ENCODE peak calls at places on chromosomes 12 and 14, in four cellular contexts. Q is A549, X is tibial nerve, J is PC-9. O is an unnamed sample.

GRCh38 chr12:66397574-66397973 is 95.3 kb downstream of the HELB start:
- DNase-seq in Q (no peak), X (no peak), J (no peak), O (no peak)

GRCh38 chr12:39692258-39692853 is 72.8 kb upstream of the ABCD2 start:
- DNase-seq in Q (no peak), X (no peak), J (no peak), O (peak; percentile 3)

GRCh38 chr14:94081386-94081820 is 293 bp downstream of the IFI27L1 start:
- DNase-seq in Q (no peak), X (no peak), J (no peak), O (no peak)

GRCh38 chr14:88322505-88323085 is 474 bp downstream of the KCNK10 start:
- DNase-seq in Q (no peak), X (no peak), J (no peak), O (peak; percentile 27)

GRCh38 chr12:5017638-5018348 is 25.9 kb upstream of the KCNA5 start:
- DNase-seq in Q (no peak), X (no peak), J (no peak), O (no peak)

GRCh38 chr12:24404086-24404815 is 454.8 kb upstream of the SOX5 start:
- DNase-seq in Q (no peak), X (no peak), J (no peak), O (no peak)

GRCh38 chr14:100593751-100594624 is 6.8 kb upstream of the BEGAIN start:
- DNase-seq in Q (no peak), X (no peak), J (no peak), O (no peak)

GRCh38 chr12:64744422-64745258 is 14.6 kb downstream of the GNS start:
- DNase-seq in Q (peak; percentile 12), X (no peak), J (no peak), O (no peak)

GRCh38 chr14:103529383-103530365 is 678 bp downstream of the TRMT61A start:
- DNase-seq in Q (no peak), X (no peak), J (no peak), O (no peak)

GRCh38 chr14:20632831-20633771 is 8.4 kb downstream of the OR6S1 start:
- DNase-seq in Q (peak; percentile 96), X (no peak), J (peak; percentile 63), O (peak; percentile 89)

GRCh38 chr14:100530270-100531072 is 56.7 kb downstream of the BEGAIN start:
- DNase-seq in Q (no peak), X (peak; percentile 10), J (no peak), O (no peak)

GRCh38 chr12:100566887-100567637 is 6.4 kb upstream of the GAS2L3 start:
- DNase-seq in Q (no peak), X (no peak), J (no peak), O (no peak)

GRCh38 chr14:69323266-69323966 is 63.5 kb downstream of the GALNT16 start:
- DNase-seq in Q (no peak), X (no peak), J (no peak), O (no peak)

GRCh38 chr14:53865716-53866115 is 90.9 kb downstream of the BMP4 start:
- DNase-seq in Q (no peak), X (no peak), J (no peak), O (no peak)

GRCh38 chr12:131759176-131759575 is 48.3 kb downstream of the SFSWAP start:
- DNase-seq in Q (no peak), X (no peak), J (no peak), O (no peak)

GRCh38 chr12:22377731-22378496 is 43.4 kb upstream of the ST8SIA1 start:
- DNase-seq in Q (no peak), X (no peak), J (peak; percentile 22), O (no peak)

GRCh38 chr12:40106655-40107054 is 774 bp upstream of the SLC2A13 start:
- DNase-seq in Q (no peak), X (no peak), J (no peak), O (no peak)

GRCh38 chr12:128853321-128854197 is at the start of gene GLT1D1:
- DNase-seq in Q (no peak), X (no peak), J (no peak), O (no peak)

GRCh38 chr12:108734200-108734906 is 3.0 kb upstream of the CORO1C start:
- DNase-seq in Q (peak; percentile 98), X (no peak), J (peak; percentile 55), O (peak; percentile 99)

GRCh38 chr14:23409475-23409874 is 1.4 kb upstream of the MYH6 start:
- DNase-seq in Q (no peak), X (no peak), J (no peak), O (no peak)

GRCh38 chr12:103560604-103561101 is 26.4 kb upstream of the STAB2 start:
- DNase-seq in Q (peak; percentile 99), X (no peak), J (peak; percentile 67), O (peak; percentile 100)

GRCh38 chr12:126837697-126838096 is 1429.3 kb upstream of the TMEM132C start:
- DNase-seq in Q (no peak), X (no peak), J (no peak), O (no peak)

GRCh38 chr12:7113389-7113871 is 4.4 kb upstream of the C1RL start:
- DNase-seq in Q (peak; percentile 47), X (no peak), J (peak; percentile 48), O (no peak)

GRCh38 chr12:117093918-117094630 is 5.1 kb downstream of the TESC start:
- DNase-seq in Q (no peak), X (no peak), J (no peak), O (no peak)

GRCh38 chr12:113130457-113131135 is 5.0 kb downstream of the RASAL1 start:
- DNase-seq in Q (peak; percentile 48), X (no peak), J (peak; percentile 27), O (no peak)

GRCh38 chr12:114272071-114272470 is 133.9 kb downstream of the TBX5 start:
- DNase-seq in Q (no peak), X (no peak), J (no peak), O (no peak)

GRCh38 chr14:104223101-104223809 is 84.9 kb downstream of the KIF26A start:
- DNase-seq in Q (no peak), X (no peak), J (no peak), O (no peak)

GRCh38 chr12:121010860-121011259 is 5.4 kb downstream of the C12orf43 start:
- DNase-seq in Q (no peak), X (no peak), J (no peak), O (no peak)

DNA sequence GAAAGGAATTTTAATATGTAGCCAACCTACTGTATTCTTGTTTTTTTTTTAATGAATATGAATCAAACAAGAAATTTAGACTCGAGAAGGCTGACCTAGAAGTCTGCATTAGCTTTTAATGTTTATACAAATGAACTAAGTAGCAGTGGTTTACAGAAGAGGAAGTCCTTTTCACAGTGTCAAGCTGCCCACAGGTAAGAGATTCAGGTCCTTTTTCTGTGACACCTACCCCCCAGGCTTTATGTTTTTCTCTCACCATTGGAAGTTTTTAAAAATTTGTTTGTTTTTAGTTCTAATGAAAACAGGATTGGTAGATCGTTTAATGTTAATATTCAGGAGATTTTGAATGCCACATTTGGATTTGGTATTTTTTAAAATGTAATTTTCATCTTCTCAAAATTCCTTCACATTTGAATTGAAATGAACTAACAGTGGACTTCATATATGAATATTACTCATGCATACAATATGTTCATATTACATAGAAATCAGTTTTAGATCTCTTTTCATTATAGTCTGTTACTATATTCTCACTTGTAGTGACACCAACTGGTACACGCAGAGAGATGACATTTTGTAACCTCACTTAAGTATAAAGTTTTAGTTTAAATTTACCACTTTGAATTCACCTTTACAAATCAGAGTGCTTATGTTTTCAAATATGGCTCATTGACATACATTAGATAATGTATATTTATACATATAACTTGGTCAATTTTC is 29.7 kb downstream of the ATF7IP start:
- DNase-seq in Q (no peak), X (no peak), J (no peak), O (no peak)
- H3K27ac ChIP-seq in Q (peak overlapping the region; percentile 71), X (peak overlapping the region; percentile 51), J (no peak overlapping the region), O (peak overlapping the region; percentile 17)

DNA sequence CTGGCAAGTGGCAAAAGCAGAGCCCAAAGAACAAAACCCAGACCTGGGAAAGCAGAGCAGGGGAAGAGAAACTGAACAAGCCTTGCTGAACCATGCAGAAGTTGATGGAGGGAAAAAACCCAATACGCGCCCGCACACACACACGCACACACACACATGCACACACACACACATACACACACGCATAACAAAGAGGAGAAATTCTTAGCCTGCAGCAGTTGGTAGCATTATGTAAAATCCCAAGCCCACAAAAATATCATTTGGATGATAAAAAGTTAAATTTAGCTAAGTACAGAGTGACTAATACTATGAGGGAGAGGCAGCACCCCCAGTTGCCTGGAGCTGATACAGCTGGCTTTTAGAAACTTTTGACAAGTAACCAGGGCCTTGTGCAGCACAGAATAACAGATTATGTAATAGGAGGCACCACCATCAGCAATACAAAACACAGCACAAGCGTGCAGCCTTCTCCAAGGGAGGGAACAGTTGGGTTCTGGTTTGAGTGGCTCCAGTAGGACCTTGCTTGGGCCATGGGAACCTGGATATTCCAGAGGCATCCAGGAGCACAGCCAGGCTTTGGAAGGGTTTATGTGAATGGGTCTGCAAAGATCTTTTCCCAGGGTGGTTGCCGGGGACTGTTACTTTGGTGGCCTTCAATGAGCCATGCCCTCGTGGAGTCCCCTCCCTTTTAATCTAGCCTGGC is 35.3 kb downstream of the PITPNM2 start:
- DNase-seq in Q (no peak), X (peak; percentile 49), J (no peak), O (peak; percentile 90)
- H3K4me1 ChIP-seq in Q (peaks cover 15% of the 10 kb centered on the region), X (no peaks in the 10 kb centered on the region), J (peaks cover 9% of the 10 kb centered on the region), O (peaks cover 4% of the 10 kb centered on the region)

DNA sequence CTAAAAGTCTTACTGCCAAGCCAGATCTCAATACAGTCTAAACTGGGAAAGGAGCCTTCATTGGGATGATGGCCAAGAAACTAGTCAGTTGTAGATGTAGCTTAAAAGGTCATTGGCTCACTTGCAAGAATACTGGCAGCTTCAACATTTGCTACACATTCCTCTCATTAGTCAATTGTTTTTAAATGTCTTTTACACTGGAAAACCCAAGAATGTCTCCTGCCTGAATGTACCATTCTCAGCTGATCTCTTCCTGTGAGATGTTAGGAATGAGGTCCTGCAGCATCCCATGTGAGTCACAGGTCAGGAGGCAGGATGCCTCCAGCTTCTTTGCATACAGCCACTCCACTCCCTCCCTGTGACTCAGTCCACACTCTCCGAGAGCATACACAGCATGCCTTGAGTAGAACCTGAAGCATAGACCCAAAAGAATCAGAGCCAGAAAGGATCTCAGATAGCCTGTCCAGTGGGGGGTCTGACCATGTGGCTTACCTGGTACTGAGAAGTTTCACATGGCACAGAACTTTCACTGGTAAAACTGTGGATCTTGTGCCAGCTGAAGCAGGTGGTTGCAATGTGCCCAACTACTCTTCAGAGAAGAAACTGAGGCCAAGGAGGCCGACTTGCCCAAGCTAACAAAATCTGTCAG is 56.0 kb upstream of the HECTD1 start:
- DNase-seq in Q (peak; percentile 77), X (no peak), J (peak; percentile 77), O (peak; percentile 98)
- H3K27ac ChIP-seq in Q (peak overlapping the region; percentile 73), X (no peak overlapping the region), J (peak overlapping the region; percentile 83), O (peak overlapping the region; percentile 8)

DNA sequence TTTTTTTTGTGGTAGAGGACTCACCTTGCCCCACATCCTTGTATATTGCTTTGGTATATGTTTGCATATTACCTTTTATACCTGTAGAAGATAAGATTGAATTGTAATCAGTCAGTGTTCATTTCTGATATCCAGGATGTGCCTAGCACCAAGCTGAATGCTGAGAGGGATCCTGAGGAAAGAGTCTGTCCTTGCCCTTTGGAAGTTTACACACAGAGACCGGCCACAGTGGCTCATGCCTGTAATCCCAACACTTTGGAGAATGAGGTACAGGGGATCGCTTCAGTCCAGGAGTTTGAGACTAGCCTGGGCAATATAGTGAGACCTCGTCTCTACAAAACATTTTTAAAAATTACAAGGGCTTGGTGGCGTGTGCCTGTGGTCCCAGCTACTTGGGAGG is 8.4 kb downstream of the ACVR1B start:
- DNase-seq in Q (no peak), X (no peak), J (no peak), O (no peak)
- H3K4me1 ChIP-seq in Q (peaks cover 17% of the 10 kb centered on the region), X (no peaks in the 10 kb centered on the region), J (peaks cover 8% of the 10 kb centered on the region), O (peaks cover 23% of the 10 kb centered on the region)

O was measured in foreskin keratinocyte.